ENCODE peak calls at places on chromosomes 4 and X, in five cellular contexts. O is ovary, R is GM12878, W is HepG2, Y is stomach. E is an unnamed sample. For H3K4me1, the result is how much of the 10 kb centered on the place peaks cover.

GRCh38 chr4:116913451-116913850 is 171.9 kb downstream of the TRAM1L1 start:
- DNase-seq in W (no peak), Y (no peak), O (no peak), R (no peak), E (no peak)

GRCh38 chrX:10769696-10770619 is 149.6 kb upstream of the MID1 start:
- DNase-seq in Y (no peak), R (no peak), O (peak), W (no peak), E (no peak)

GRCh38 chrX:134548257-134548732 is 88.3 kb downstream of the HPRT1 start:
- DNase-seq in Y (no peak), W (no peak), R (no peak), O (no peak), E (no peak)

GRCh38 chr4:6342530-6343293 is 73.1 kb downstream of the WFS1 start:
- DNase-seq in W (no peak), O (no peak), Y (no peak), R (no peak), E (no peak)

GRCh38 chrX:51860679-51861078 is 32.7 kb upstream of the MAGED1 start:
- DNase-seq in O (no peak), R (no peak), Y (no peak), W (peak), E (no peak)

GRCh38 chrX:18899796-18900380 is 84.0 kb downstream of the PHKA2 start:
- DNase-seq in R (no peak), O (no peak), W (no peak), Y (no peak), E (no peak)

GRCh38 chr4:126440297-126440696 is 1125.5 kb downstream of the FAT4 start:
- DNase-seq in R (no peak), Y (no peak), W (no peak), O (no peak), E (no peak)

GRCh38 chr4:17884063-17884462 is 73.3 kb downstream of the NCAPG start:
- DNase-seq in W (no peak), Y (no peak), O (no peak), R (no peak), E (no peak)

GRCh38 chr4:14168919-14169318 is 541.4 kb upstream of the BOD1L1 start:
- DNase-seq in R (peak), O (no peak), Y (peak), W (no peak), E (peak)

GRCh38 chr4:54315561-54315960 is 86.5 kb downstream of the PDGFRA start:
- DNase-seq in W (no peak), R (peak), Y (no peak), O (no peak), E (no peak)

GRCh38 chrX:54808109-54808604 is 612 bp downstream of the MAGED2 start:
- DNase-seq in Y (peak), W (peak), O (peak), R (no peak), E (peak)

GRCh38 chr4:110508827-110509446 is 33.0 kb downstream of the ENPEP start:
- DNase-seq in O (no peak), W (no peak), R (no peak), Y (no peak), E (no peak)

GRCh38 chr4:105208556-105208955 is 61.9 kb downstream of the TET2 start:
- DNase-seq in Y (no peak), W (no peak), R (no peak), O (no peak), E (no peak)

GRCh38 chr4:159009521-159009920 is 93.4 kb upstream of the RAPGEF2 start:
- DNase-seq in Y (no peak), O (no peak), R (no peak), W (no peak), E (no peak)

DNA sequence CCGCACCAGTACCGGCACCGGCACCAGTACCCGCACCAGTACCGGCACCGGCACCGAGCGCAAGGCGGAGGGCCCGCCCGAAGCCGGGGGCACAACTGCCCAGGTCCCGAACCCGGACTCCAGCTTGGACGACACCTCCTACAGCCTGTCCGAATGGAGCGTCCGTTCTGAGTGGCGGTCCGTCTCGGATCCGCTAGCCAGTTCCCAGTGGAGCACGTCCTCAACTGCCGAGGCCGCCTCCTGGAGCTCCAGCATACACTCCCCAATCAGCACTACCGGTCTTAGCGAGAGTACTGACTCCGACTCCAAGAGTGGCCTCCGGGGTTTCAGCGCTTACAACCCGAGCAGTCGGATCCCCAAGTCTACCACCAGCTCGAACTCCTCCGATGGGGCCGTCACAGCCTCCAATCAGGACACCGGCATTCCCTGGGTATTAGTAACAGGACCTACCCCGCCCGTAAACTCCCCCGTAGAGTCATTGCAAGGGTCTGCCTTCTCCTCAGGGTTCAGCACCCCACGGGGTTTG is 885 bp upstream of the MAOA start:
- DNase-seq in Y (peak), R (no peak), O (no peak), W (no peak), E (peak)
- TF ChIP-seq POLR2A in Y (no peak), R (no peak), O (no peak), W (no peak), E (peak)

GRCh38 chr4:102474736-102475504 is 26.2 kb upstream of the NFKB1 start:
- DNase-seq in R (no peak), Y (no peak), W (no peak), O (no peak), E (peak)

GRCh38 chr4:102472441-102473013 is 28.6 kb upstream of the NFKB1 start:
- DNase-seq in Y (no peak), W (no peak), O (no peak), R (no peak), E (no peak)

GRCh38 chr4:102469806-102470205 is 31.4 kb upstream of the NFKB1 start:
- DNase-seq in O (no peak), Y (no peak), W (no peak), R (no peak), E (no peak)

GRCh38 chr4:102477657-102478056 is 23.5 kb upstream of the NFKB1 start:
- DNase-seq in W (no peak), R (no peak), Y (no peak), O (no peak), E (no peak)

GRCh38 chr4:102473476-102473875 is 27.7 kb upstream of the NFKB1 start:
- DNase-seq in R (no peak), Y (no peak), O (no peak), W (no peak), E (no peak)
- H3K4me1 ChIP-seq in R (under half), Y (under half), O (under half), W (under half), E (under half)

GRCh38 chr4:118682928-118683327 is 2.3 kb upstream of the METTL14 start:
- DNase-seq in Y (no peak), R (no peak), O (no peak), W (peak), E (no peak)

GRCh38 chr4:118683513-118683912 is 1.7 kb upstream of the METTL14 start:
- DNase-seq in W (peak), R (no peak), O (no peak), Y (no peak), E (no peak)

GRCh38 chr4:118680808-118681207 is 4.4 kb upstream of the METTL14 start:
- DNase-seq in O (no peak), W (no peak), R (no peak), Y (no peak), E (no peak)

GRCh38 chr4:118684873-118685811 is at the start of gene METTL14:
- DNase-seq in O (peak), Y (peak), R (peak), W (peak), E (peak)
- TF ChIP-seq POLR2A in O (peak), Y (no peak), R (peak), W (peak), E (peak)

DNA sequence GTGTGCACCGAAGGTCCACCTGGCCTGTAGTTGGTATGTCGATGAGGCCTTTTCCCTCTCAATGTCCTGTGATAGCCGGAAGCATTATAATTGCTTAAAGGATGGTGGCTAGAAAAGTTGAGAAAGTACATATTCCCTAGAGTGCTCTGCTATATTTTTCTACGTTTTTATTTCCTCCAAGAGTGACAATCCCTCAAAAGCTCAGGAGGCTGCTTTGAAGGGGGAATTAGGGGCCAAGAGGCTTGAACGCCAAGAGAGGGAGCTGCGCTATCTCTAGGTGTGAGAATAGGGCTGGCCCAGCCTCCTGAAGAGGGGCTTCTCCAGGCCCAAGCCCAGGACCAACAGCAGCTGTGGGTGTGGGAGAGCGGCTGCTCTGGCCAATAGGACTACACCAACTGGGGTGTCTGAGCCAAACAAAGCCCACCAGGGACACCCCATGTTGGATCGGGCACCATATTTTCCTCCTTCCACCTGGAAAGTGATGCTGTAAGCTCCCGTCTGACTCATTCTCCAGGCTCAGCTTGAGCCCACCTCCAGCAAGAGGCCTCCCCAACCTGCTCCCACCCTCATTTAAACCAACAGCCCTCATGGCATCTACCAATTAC is 124.0 kb downstream of the IRF2 start:
- DNase-seq in Y (no peak), R (peak), W (no peak), O (no peak), E (no peak)
- H3K4me1 ChIP-seq in Y (half or more), R (half or more), W (half or more), O (under half), E (under half)

GRCh38 chr4:82284475-82284857 is 89.3 kb downstream of the HNRNPD start:
- DNase-seq in Y (no peak), R (no peak), W (no peak), O (no peak), E (no peak)

GRCh38 chr4:82282875-82283274 is 90.9 kb downstream of the HNRNPD start:
- DNase-seq in O (no peak), R (no peak), Y (no peak), W (peak), E (no peak)

GRCh38 chr4:82287720-82288119 is 86.1 kb downstream of the HNRNPD start:
- DNase-seq in Y (no peak), W (no peak), R (no peak), O (no peak), E (no peak)

GRCh38 chr4:82284858-82285805 is 88.7 kb downstream of the HNRNPD start:
- DNase-seq in Y (peak), O (peak), R (peak), W (peak), E (peak)
- TF ChIP-seq POLR2A in Y (no peak), O (no peak), R (no peak), W (no peak), E (no peak)

GRCh38 chr4:152559641-152560040 is 23.7 kb upstream of the FBXW7 start:
- DNase-seq in Y (no peak), O (no peak), R (no peak), W (no peak), E (no peak)

GRCh38 chr4:152563209-152563608 is 27.3 kb upstream of the FBXW7 start:
- DNase-seq in Y (no peak), R (no peak), W (no peak), O (no peak), E (no peak)

GRCh38 chr4:152564336-152564735 is 28.4 kb upstream of the FBXW7 start:
- DNase-seq in W (no peak), R (no peak), O (no peak), Y (no peak), E (no peak)

GRCh38 chr4:152571296-152571695 is 35.4 kb upstream of the FBXW7 start:
- DNase-seq in W (no peak), O (no peak), R (no peak), Y (no peak), E (no peak)

GRCh38 chr4:152565338-152565737 is 29.4 kb upstream of the FBXW7 start:
- DNase-seq in R (no peak), W (no peak), Y (peak), O (no peak), E (no peak)
- H3K4me1 ChIP-seq in R (under half), W (under half), Y (under half), O (under half), E (under half)